ENCODE peak calls at places on chromosomes 1 and 21, in nine cellular contexts. X, R, K, Z, V, W, B, N and M are unnamed samples.

GRCh38 chr1:101567582-101568189 is 330.9 kb downstream of the S1PR1 start:
- DNase-seq in X (peak), R (no peak), K (peak), Z (peak), V (no peak), W (peak), B (peak), N (peak), M (no peak)

GRCh38 chr1:219533280-219533679 is 79.6 kb downstream of the ZC3H11B start:
- DNase-seq in X (no peak), R (no peak), K (no peak), Z (no peak), V (no peak), W (no peak), B (no peak), N (no peak), M (no peak)

GRCh38 chr1:81142099-81142776 is 658.5 kb upstream of the ADGRL2 start:
- DNase-seq in X (no peak), R (no peak), K (no peak), Z (no peak), V (no peak), W (no peak), B (no peak), N (peak), M (no peak)

GRCh38 chr1:225777058-225777582 is 506 bp upstream of the SRP9 start:
- DNase-seq in X (peak), R (no peak), K (no peak), Z (no peak), V (no peak), W (no peak), B (no peak), N (no peak), M (no peak)

GRCh38 chr1:228415853-228416216 is 826 bp downstream of the TRIM17 start:
- DNase-seq in X (no peak), R (no peak), K (no peak), Z (no peak), V (no peak), W (no peak), B (no peak), N (no peak), M (no peak)

GRCh38 chr1:77562596-77563154 is 119.8 kb downstream of the ZZZ3 start:
- DNase-seq in X (no peak), R (no peak), K (no peak), Z (no peak), V (no peak), W (no peak), B (no peak), N (no peak), M (no peak)

GRCh38 chr1:172002725-172003345 is 161.5 kb downstream of the DNM3 start:
- DNase-seq in X (peak), R (no peak), K (no peak), Z (peak), V (peak), W (no peak), B (peak), N (peak), M (no peak)

GRCh38 chr1:196399713-196400112 is 208.5 kb downstream of the KCNT2 start:
- DNase-seq in X (no peak), R (no peak), K (no peak), Z (no peak), V (no peak), W (no peak), B (no peak), N (no peak), M (no peak)

GRCh38 chr21:43731476-43731875 is 12.5 kb downstream of the PDXK start:
- DNase-seq in X (no peak), R (no peak), K (no peak), Z (no peak), V (no peak), W (no peak), B (no peak), N (no peak), M (no peak)

GRCh38 chr1:186605762-186606350 is 74.4 kb downstream of the PTGS2 start:
- DNase-seq in X (peak), R (peak), K (no peak), Z (peak), V (peak), W (no peak), B (no peak), N (peak), M (no peak)

GRCh38 chr1:227225715-227226346 is 92.5 kb downstream of the CDC42BPA start:
- DNase-seq in X (peak), R (no peak), K (no peak), Z (no peak), V (peak), W (no peak), B (no peak), N (peak), M (no peak)

GRCh38 chr1:180680558-180681144 is 48.8 kb downstream of the XPR1 start:
- DNase-seq in X (peak), R (no peak), K (no peak), Z (no peak), V (peak), W (no peak), B (no peak), N (peak), M (no peak)

GRCh38 chr1:8428441-8428840 is 110.5 kb downstream of the SLC45A1 start:
- DNase-seq in X (no peak), R (no peak), K (no peak), Z (no peak), V (no peak), W (no peak), B (no peak), N (no peak), M (no peak)

GRCh38 chr1:73673980-73674379 is 524.0 kb downstream of the LRRIQ3 start:
- DNase-seq in X (no peak), R (no peak), K (no peak), Z (peak), V (no peak), W (no peak), B (no peak), N (no peak), M (no peak)

GRCh38 chr1:236773919-236774318 is 21.2 kb upstream of the MTR start:
- DNase-seq in X (peak), R (no peak), K (no peak), Z (no peak), V (no peak), W (no peak), B (no peak), N (no peak), M (no peak)

GRCh38 chr1:153573351-153573750 is 7.7 kb upstream of the S100A2 start:
- DNase-seq in X (no peak), R (no peak), K (no peak), Z (no peak), V (no peak), W (no peak), B (no peak), N (no peak), M (no peak)

GRCh38 chr1:33030575-33030974 is 6.1 kb downstream of the AK2 start:
- DNase-seq in X (no peak), R (no peak), K (no peak), Z (no peak), V (no peak), W (no peak), B (no peak), N (peak), M (no peak)

GRCh38 chr1:85449356-85449755 is 15.6 kb downstream of the DDAH1 start:
- DNase-seq in X (no peak), R (no peak), K (no peak), Z (no peak), V (no peak), W (no peak), B (peak), N (no peak), M (no peak)

GRCh38 chr1:156664949-156665411 is 12.2 kb downstream of the NES start:
- DNase-seq in X (no peak), R (no peak), K (no peak), Z (peak), V (no peak), W (no peak), B (no peak), N (peak), M (no peak)

GRCh38 chr1:33624991-33625870 is 152.8 kb downstream of the ZSCAN20 start:
- DNase-seq in X (no peak), R (no peak), K (no peak), Z (no peak), V (no peak), W (no peak), B (no peak), N (no peak), M (no peak)

GRCh38 chr1:75771978-75772377 is 14.1 kb upstream of the RABGGTB start:
- DNase-seq in X (no peak), R (no peak), K (no peak), Z (no peak), V (no peak), W (no peak), B (no peak), N (no peak), M (no peak)

GRCh38 chr1:232704694-232705680 is 75.1 kb upstream of the SIPA1L2 start:
- DNase-seq in X (peak), R (no peak), K (no peak), Z (no peak), V (peak), W (no peak), B (no peak), N (peak), M (no peak)

GRCh38 chr1:56439610-56440264 is 139.6 kb downstream of the PLPP3 start:
- DNase-seq in X (no peak), R (no peak), K (no peak), Z (no peak), V (no peak), W (no peak), B (no peak), N (no peak), M (no peak)

GRCh38 chr21:31781737-31782136 is 49.8 kb upstream of the SCAF4 start:
- DNase-seq in X (no peak), R (no peak), K (no peak), Z (no peak), V (no peak), W (no peak), B (peak), N (peak), M (no peak)

GRCh38 chr1:208058212-208059155 is 147.6 kb upstream of the CD34 start:
- DNase-seq in X (no peak), R (no peak), K (no peak), Z (no peak), V (no peak), W (no peak), B (peak), N (no peak), M (no peak)

GRCh38 chr1:245671966-245672767 is 517.4 kb downstream of the KIF26B start:
- DNase-seq in X (no peak), R (no peak), K (no peak), Z (no peak), V (no peak), W (no peak), B (no peak), N (no peak), M (no peak)

GRCh38 chr1:193520472-193520871 is 334.1 kb upstream of the B3GALT2 start:
- DNase-seq in X (no peak), R (no peak), K (no peak), Z (no peak), V (no peak), W (no peak), B (no peak), N (peak), M (no peak)

GRCh38 chr1:198637915-198638437 is 864 bp upstream of the PTPRC start:
- DNase-seq in X (no peak), R (no peak), K (no peak), Z (no peak), V (no peak), W (no peak), B (no peak), N (no peak), M (no peak)

GRCh38 chr1:36493524-36493923 is 10.8 kb upstream of the CSF3R start:
- DNase-seq in X (no peak), R (no peak), K (no peak), Z (no peak), V (no peak), W (no peak), B (no peak), N (no peak), M (no peak)

GRCh38 chr1:232585486-232585885 is 44.4 kb downstream of the SIPA1L2 start:
- DNase-seq in X (no peak), R (no peak), K (no peak), Z (no peak), V (no peak), W (no peak), B (no peak), N (no peak), M (no peak)